ENCODE peak calls at places on chromosomes 7 and 10, in eight cellular contexts. L, C, U, W, P, K, V and Q are unnamed samples.
A peak's percentile ranks its signal among the peaks of the same experiment; 100 is the strongest.

GRCh38 chr7:52260046-52260665 is 775.3 kb upstream of the POM121L12 start:
- DNase-seq in L (no peak), C (peak; percentile 11), U (no peak), W (peak; percentile 25), P (peak; percentile 80), K (peak; percentile 57), V (no peak), Q (peak; percentile 56)

GRCh38 chr10:113594673-113595072 is 41.8 kb downstream of the HABP2 start:
- DNase-seq in L (no peak), C (no peak), U (no peak), W (no peak), P (no peak), K (no peak), V (no peak), Q (no peak)

GRCh38 chr10:3977761-3978160 is 192.8 kb upstream of the KLF6 start:
- DNase-seq in L (no peak), C (no peak), U (no peak), W (no peak), P (no peak), K (no peak), V (no peak), Q (no peak)

GRCh38 chr10:20746856-20747255 is 150.3 kb downstream of the NEBL start:
- DNase-seq in L (no peak), C (no peak), U (no peak), W (no peak), P (no peak), K (no peak), V (no peak), Q (no peak)

GRCh38 chr7:48505061-48505460 is 333.8 kb downstream of the ABCA13 start:
- DNase-seq in L (no peak), C (no peak), U (no peak), W (no peak), P (no peak), K (no peak), V (no peak), Q (no peak)

GRCh38 chr10:63467833-63468232 is 2.1 kb upstream of the JMJD1C start:
- DNase-seq in L (no peak), C (no peak), U (peak; percentile 29), W (no peak), P (no peak), K (no peak), V (no peak), Q (no peak)

GRCh38 chr7:93013471-93014061 is 104.2 kb downstream of the SAMD9 start:
- DNase-seq in L (no peak), C (no peak), U (no peak), W (no peak), P (no peak), K (no peak), V (no peak), Q (no peak)

GRCh38 chr7:47225387-47226170 is 356.3 kb downstream of the TNS3 start:
- DNase-seq in L (no peak), C (no peak), U (peak; percentile 33), W (no peak), P (no peak), K (no peak), V (no peak), Q (no peak)

GRCh38 chr7:12434012-12434642 is 30.5 kb upstream of the VWDE start:
- DNase-seq in L (no peak), C (no peak), U (peak; percentile 2), W (no peak), P (no peak), K (peak; percentile 29), V (no peak), Q (peak; percentile 21)

GRCh38 chr10:28559661-28560060 is 26.7 kb downstream of the WAC start:
- DNase-seq in L (no peak), C (no peak), U (no peak), W (no peak), P (peak; percentile 87), K (no peak), V (no peak), Q (no peak)